ENCODE peak calls at places on chromosomes 13 and 19, in six cellular contexts. W is activated naive CD8-positive, alpha-beta T cell treated with anti-CD3 and anti-CD28 coated beads, Interleukin-2, amount 50 U/mL, for 16 hours; X is activated CD4-positive, alpha-beta T cell treated with anti-CD3 and anti-CD28 coated beads, Interleukin-2, amount 50 U/mL, for 48 hours; G is renal cortical epithelial cell; V is CD4-positive, alpha-beta T cell; T is ovary. B is an unnamed sample.

GRCh38 chr13:29674532-29674931 is 79.0 kb upstream of the SLC7A1 start:
- DNase-seq in V (no peak), W (no peak), T (no peak), G (peak), X (no peak), B (no peak)

GRCh38 chr19:30565680-30566079 is 193.5 kb downstream of the ZNF536 start:
- DNase-seq in G (no peak), W (no peak), X (no peak), T (no peak), V (no peak), B (no peak)

GRCh38 chr13:33310245-33311038 is 24.9 kb upstream of the STARD13 start:
- DNase-seq in T (no peak), X (no peak), V (no peak), G (peak), W (no peak), B (no peak)

GRCh38 chr13:21898461-21898860 is 227.6 kb downstream of the FGF9 start:
- DNase-seq in X (no peak), V (no peak), T (no peak), W (no peak), G (peak), B (no peak)

GRCh38 chr19:5367530-5368133 is 27.0 kb upstream of the PTPRS start:
- DNase-seq in X (no peak), W (no peak), V (no peak), T (no peak), G (no peak), B (no peak)

GRCh38 chr13:26529441-26529840 is 28.0 kb upstream of the WASF3 start:
- DNase-seq in V (no peak), G (peak), W (no peak), X (peak), T (no peak), B (peak)

GRCh38 chr19:50425581-50425980 is 6.8 kb downstream of the SPIB start:
- DNase-seq in W (no peak), G (no peak), V (no peak), T (no peak), X (no peak), B (no peak)

GRCh38 chr13:52001120-52001731 is 10.0 kb downstream of the ATP7B start:
- DNase-seq in G (peak), V (no peak), W (no peak), T (no peak), X (no peak), B (no peak)